ENCODE peak calls at places on chromosome 13, in seven cellular contexts. N is small intestine; P is left lung; T is CD4-positive, alpha-beta memory T cell; C is lower leg skin; X is IMR-90; G is heart right ventricle. J is an unnamed sample.

GRCh38 chr13:71374471-71375041 is 492.4 kb downstream of the DACH1 start:
- DNase-seq in N (peak), P (no peak), T (no peak), C (no peak), X (no peak), G (no peak), J (no peak)

GRCh38 chr13:60369242-60369641 is 27.8 kb upstream of the TDRD3 start:
- DNase-seq in N (no peak), P (no peak), T (no peak), C (no peak), X (peak), G (no peak), J (no peak)

GRCh38 chr13:73038064-73038463 is 20.7 kb upstream of the KLF5 start:
- DNase-seq in N (no peak), P (no peak), T (no peak), C (no peak), X (no peak), G (no peak), J (no peak)

GRCh38 chr13:45564108-45564507 is 51.4 kb downstream of the ERICH6B start:
- DNase-seq in N (no peak), P (no peak), T (no peak), C (peak), X (peak), G (no peak), J (no peak)

GRCh38 chr13:45137501-45137880 is 17.2 kb downstream of the GTF2F2 start:
- DNase-seq in N (no peak), P (no peak), T (no peak), C (no peak), X (no peak), G (no peak), J (no peak)

GRCh38 chr13:73039201-73040108 is 19.4 kb upstream of the KLF5 start:
- DNase-seq in N (peak), P (no peak), T (no peak), C (no peak), X (no peak), G (no peak), J (no peak)

GRCh38 chr13:75486654-75487053 is 4.7 kb upstream of the TBC1D4 start:
- DNase-seq in N (no peak), P (no peak), T (no peak), C (no peak), X (no peak), G (no peak), J (no peak)

GRCh38 chr13:107361666-107362065 is 793.7 kb upstream of the ARGLU1 start:
- DNase-seq in N (peak), P (no peak), T (no peak), C (no peak), X (peak), G (no peak), J (no peak)

GRCh38 chr13:98672947-98673545 is 79.4 kb downstream of the SLC15A1 start:
- DNase-seq in N (peak), P (peak), T (peak), C (peak), X (peak), G (peak), J (peak)
- H3K4me3 ChIP-seq in N (no peak), P (no peak), T (no peak), C (no peak), X (no peak), G (no peak), J (no peak)

DNA sequence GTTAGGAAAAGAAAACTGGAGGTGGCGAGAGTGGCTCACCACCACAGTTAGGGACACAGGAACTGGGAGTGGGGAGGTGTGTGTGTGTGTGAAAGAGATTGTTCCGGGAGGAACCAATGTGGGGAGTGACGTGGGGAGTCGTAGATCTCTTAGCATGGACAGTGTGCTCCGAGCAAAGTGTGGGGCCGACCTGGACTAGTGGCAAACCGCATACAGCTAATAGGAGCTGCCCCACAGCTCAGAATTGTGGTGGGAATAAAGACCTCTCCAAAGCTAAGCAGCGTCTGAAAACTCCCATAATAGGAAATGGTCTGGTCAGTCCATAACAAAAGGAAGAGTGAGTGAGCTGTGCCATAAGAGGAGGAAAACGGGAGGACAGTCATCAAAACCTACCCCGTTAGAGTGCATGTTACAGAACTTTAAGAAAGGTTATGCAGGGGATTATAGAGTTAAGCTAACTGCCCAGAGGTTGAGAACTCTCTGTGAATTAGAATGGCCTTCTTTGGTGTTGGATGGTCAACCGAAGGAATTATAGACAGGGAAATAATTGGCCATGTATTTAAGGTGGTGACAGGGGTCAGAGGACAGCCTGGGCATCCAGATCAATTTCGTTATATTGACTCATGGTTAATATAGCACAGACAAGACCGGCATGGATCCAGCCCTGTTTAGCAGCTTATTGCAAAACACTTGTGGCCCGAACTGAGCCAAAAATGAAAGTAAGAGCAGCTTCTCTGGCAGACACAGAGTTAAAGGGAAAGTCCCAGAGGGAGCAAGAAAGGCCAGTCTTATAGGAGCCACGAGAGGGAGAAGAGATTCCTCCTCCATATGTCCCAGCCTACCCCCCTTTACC is 8.9 kb upstream of the SLC15A1 start:
- DNase-seq in N (peak), P (no peak), T (no peak), C (peak), X (peak), G (no peak), J (no peak)
- H3K4me3 ChIP-seq in N (no peak), P (no peak), T (no peak), C (no peak), X (peak), G (peak), J (no peak)

GRCh38 chr13:20824762-20825161 is 51.0 kb upstream of the EEF1AKMT1 start:
- DNase-seq in N (no peak), P (no peak), T (no peak), C (no peak), X (peak), G (no peak), J (no peak)
- H3K4me3 ChIP-seq in N (no peak), P (no peak), T (no peak), C (no peak), X (no peak), G (no peak), J (no peak)

GRCh38 chr13:23432589-23432988 is 913 bp downstream of the SACS start:
- DNase-seq in N (no peak), P (no peak), T (no peak), C (no peak), X (peak), G (no peak), J (no peak)
- H3K4me3 ChIP-seq in N (no peak), P (peak), T (no peak), C (no peak), X (peak), G (peak), J (no peak)